ENCODE peak calls at places on chromosomes 7 and 10, in four cellular contexts. C is cardiac fibroblast, M is heart right ventricle, K is AG04450. B is an unnamed sample.

GRCh38 chr7:16647435-16647960 is 1.5 kb downstream of the BZW2 start:
- DNase-seq in K (no peak), C (no peak), M (no peak), B (no peak)

GRCh38 chr7:95434501-95435421 is at the start of gene PON2:
- DNase-seq in M (peak; percentile 86), C (peak; percentile 88), K (peak; percentile 34), B (peak; percentile 48)

GRCh38 chr10:60203993-60204618 is 185.6 kb downstream of the ANK3 start:
- DNase-seq in M (no peak), K (no peak), C (peak; percentile 73), B (no peak)

GRCh38 chr7:44666566-44666965 is 60.1 kb downstream of the OGDH start:
- DNase-seq in K (no peak), C (no peak), M (no peak), B (no peak)

GRCh38 chr10:89887830-89888229 is 186.4 kb downstream of the KIF20B start:
- DNase-seq in K (no peak), C (peak; percentile 39), M (no peak), B (no peak)

GRCh38 chr10:72162978-72163377 is 52.8 kb upstream of the ANAPC16 start:
- DNase-seq in K (no peak), C (peak; percentile 63), M (no peak), B (peak; percentile 50)

GRCh38 chr7:90407484-90407821 is 4.2 kb downstream of the CLDN12 start:
- DNase-seq in C (no peak), M (no peak), K (no peak), B (no peak)

GRCh38 chr10:97612386-97612785 is 20.9 kb downstream of the MORN4 start:
- DNase-seq in K (peak; percentile 15), M (no peak), C (peak; percentile 76), B (no peak)

GRCh38 chr10:6145414-6145978 is 56.7 kb downstream of the RBM17 start:
- DNase-seq in K (no peak), C (no peak), M (peak; percentile 31), B (no peak)

GRCh38 chr7:36951257-36951697 is 227.0 kb upstream of the AOAH start:
- DNase-seq in C (no peak), M (no peak), K (no peak), B (no peak)

GRCh38 chr10:63866075-63866746 is 345.0 kb downstream of the REEP3 start:
- DNase-seq in C (peak; percentile 72), K (no peak), M (peak; percentile 21), B (peak; percentile 52)

GRCh38 chr10:90787906-90788491 is 69.8 kb downstream of the HTR7 start:
- DNase-seq in C (peak; percentile 63), M (no peak), K (no peak), B (peak; percentile 35)

GRCh38 chr7:98265841-98266271 is 13.8 kb upstream of the TECPR1 start:
- DNase-seq in K (no peak), M (no peak), C (no peak), B (no peak)

GRCh38 chr7:22732556-22733126 is 5.6 kb downstream of the IL6 start:
- DNase-seq in K (no peak), C (peak; percentile 55), M (no peak), B (no peak)

GRCh38 chr10:8037199-8037801 is 17.2 kb upstream of the GATA3 start:
- DNase-seq in K (no peak), M (no peak), C (no peak), B (no peak)

GRCh38 chr7:122316467-122317394 is 12.2 kb upstream of the FEZF1 start:
- DNase-seq in K (no peak), C (no peak), M (no peak), B (no peak)

GRCh38 chr10:43114743-43115611 is 23.3 kb upstream of the CSGALNACT2 start:
- DNase-seq in K (no peak), C (peak; percentile 24), M (no peak), B (no peak)

GRCh38 chr10:131141645-131142445 is 169.7 kb downstream of the TCERG1L start:
- DNase-seq in M (no peak), C (no peak), K (no peak), B (no peak)

GRCh38 chr10:35493196-35494118 is 111.7 kb upstream of the GJD4 start:
- DNase-seq in M (no peak), C (no peak), K (no peak), B (no peak)

GRCh38 chr7:11623093-11623678 is 208.8 kb downstream of the THSD7A start:
- DNase-seq in K (no peak), C (no peak), M (no peak), B (no peak)

GRCh38 chr10:103659674-103660363 is 166.3 kb downstream of the NEURL1 start:
- DNase-seq in K (peak; percentile 69), C (peak; percentile 93), M (peak; percentile 49), B (peak; percentile 73)

GRCh38 chr10:100282907-100283306 is 3.6 kb downstream of the BLOC1S2 start:
- DNase-seq in M (no peak), C (no peak), K (no peak), B (no peak)

GRCh38 chr7:141366098-141366621 is 185.1 kb upstream of the AGK start:
- DNase-seq in M (no peak), K (no peak), C (peak; percentile 8), B (no peak)

GRCh38 chr10:97792058-97792721 is 20.4 kb upstream of the SFRP5 start:
- DNase-seq in K (peak; percentile 3), C (peak; percentile 62), M (peak; percentile 63), B (peak; percentile 80)

GRCh38 chr7:100493476-100494264 is 9.9 kb downstream of the NYAP1 start:
- DNase-seq in M (peak; percentile 40), K (no peak), C (no peak), B (peak; percentile 76)

GRCh38 chr7:36487756-36488336 is 98.2 kb downstream of the ANLN start:
- DNase-seq in C (peak; percentile 73), K (peak; percentile 8), M (no peak), B (peak; percentile 46)

GRCh38 chr7:17040701-17041100 is 158.9 kb upstream of the AGR3 start:
- DNase-seq in M (no peak), K (no peak), C (peak; percentile 50), B (no peak)

GRCh38 chr10:20004087-20004523 is 187.9 kb downstream of the PLXDC2 start:
- DNase-seq in C (peak; percentile 74), K (no peak), M (peak; percentile 57), B (no peak)

GRCh38 chr10:101482568-101482967 is 105.5 kb downstream of the POLL start:
- DNase-seq in M (no peak), K (no peak), C (no peak), B (no peak)

GRCh38 chr7:41788556-41788955 is 85.7 kb upstream of the INHBA start:
- DNase-seq in C (no peak), M (no peak), K (no peak), B (no peak)

B was measured in activated CD8-positive, alpha-beta T cell treated with anti-CD3 and anti-CD28 coated beads for 36 hours.